ENCODE peak calls at places on chromosome 3, in five cellular contexts. C is H1, G is IMR-90, U is mesenchymal stem cell, D is neuronal stem cell. Y is an unnamed sample.

GRCh38 chr3:86563358-86563970 is 427.5 kb downstream of the VGLL3 start:
- DNase-seq in C (no peak), G (peak; percentile 47), U (peak; percentile 26), D (peak; percentile 38), Y (no peak)

GRCh38 chr3:160665784-160666526 is 11.0 kb upstream of the ARL14 start:
- DNase-seq in C (no peak), G (peak; percentile 91), U (peak; percentile 95), D (no peak), Y (no peak)

GRCh38 chr3:142857056-142857455 is 31.8 kb downstream of the PCOLCE2 start:
- DNase-seq in C (no peak), G (no peak), U (peak; percentile 16), D (no peak), Y (peak; percentile 76)

GRCh38 chr3:59559721-59560514 is 510.1 kb upstream of the CFAP20DC start:
- DNase-seq in C (no peak), G (peak; percentile 97), U (peak; percentile 98), D (no peak), Y (no peak)

GRCh38 chr3:72319202-72320095 is 528.8 kb downstream of the SHQ1 start:
- DNase-seq in C (no peak), G (peak; percentile 56), U (peak; percentile 67), D (no peak), Y (no peak)

GRCh38 chr3:193033381-193033780 is 115.7 kb upstream of the MB21D2 start:
- DNase-seq in C (no peak), G (no peak), U (no peak), D (no peak), Y (no peak)

GRCh38 chr3:66372681-66373350 is 128.0 kb downstream of the LRIG1 start:
- DNase-seq in C (peak; percentile 51), G (peak; percentile 20), U (no peak), D (no peak), Y (peak; percentile 84)

GRCh38 chr3:72127843-72128242 is 342.9 kb upstream of the PROK2 start:
- DNase-seq in C (no peak), G (peak; percentile 25), U (no peak), D (no peak), Y (no peak)

GRCh38 chr3:16770021-16770420 is 114.7 kb upstream of the PLCL2 start:
- DNase-seq in C (no peak), G (no peak), U (no peak), D (no peak), Y (no peak)

GRCh38 chr3:64179249-64179648 is 46.0 kb downstream of the PRICKLE2 start:
- DNase-seq in C (no peak), G (no peak), U (peak; percentile 52), D (no peak), Y (no peak)

GRCh38 chr3:126548556-126549466 is 9.9 kb downstream of the C3orf22 start:
- DNase-seq in C (no peak), G (no peak), U (no peak), D (no peak), Y (peak; percentile 51)

GRCh38 chr3:9036327-9037112 is 73.2 kb upstream of the RAD18 start:
- DNase-seq in C (no peak), G (peak; percentile 9), U (no peak), D (no peak), Y (no peak)

GRCh38 chr3:170054204-170054603 is 16.4 kb downstream of the GPR160 start:
- DNase-seq in C (no peak), G (no peak), U (peak; percentile 16), D (no peak), Y (no peak)

GRCh38 chr3:152760024-152760563 is 74.8 kb upstream of the P2RY1 start:
- DNase-seq in C (no peak), G (no peak), U (no peak), D (no peak), Y (no peak)

GRCh38 chr3:69014022-69014580 is 617 bp upstream of the EOGT start:
- DNase-seq in C (no peak), G (no peak), U (no peak), D (no peak), Y (no peak)

GRCh38 chr3:53828581-53828980 is 17.6 kb downstream of the CHDH start:
- DNase-seq in C (no peak), G (no peak), U (no peak), D (no peak), Y (no peak)

DNA sequence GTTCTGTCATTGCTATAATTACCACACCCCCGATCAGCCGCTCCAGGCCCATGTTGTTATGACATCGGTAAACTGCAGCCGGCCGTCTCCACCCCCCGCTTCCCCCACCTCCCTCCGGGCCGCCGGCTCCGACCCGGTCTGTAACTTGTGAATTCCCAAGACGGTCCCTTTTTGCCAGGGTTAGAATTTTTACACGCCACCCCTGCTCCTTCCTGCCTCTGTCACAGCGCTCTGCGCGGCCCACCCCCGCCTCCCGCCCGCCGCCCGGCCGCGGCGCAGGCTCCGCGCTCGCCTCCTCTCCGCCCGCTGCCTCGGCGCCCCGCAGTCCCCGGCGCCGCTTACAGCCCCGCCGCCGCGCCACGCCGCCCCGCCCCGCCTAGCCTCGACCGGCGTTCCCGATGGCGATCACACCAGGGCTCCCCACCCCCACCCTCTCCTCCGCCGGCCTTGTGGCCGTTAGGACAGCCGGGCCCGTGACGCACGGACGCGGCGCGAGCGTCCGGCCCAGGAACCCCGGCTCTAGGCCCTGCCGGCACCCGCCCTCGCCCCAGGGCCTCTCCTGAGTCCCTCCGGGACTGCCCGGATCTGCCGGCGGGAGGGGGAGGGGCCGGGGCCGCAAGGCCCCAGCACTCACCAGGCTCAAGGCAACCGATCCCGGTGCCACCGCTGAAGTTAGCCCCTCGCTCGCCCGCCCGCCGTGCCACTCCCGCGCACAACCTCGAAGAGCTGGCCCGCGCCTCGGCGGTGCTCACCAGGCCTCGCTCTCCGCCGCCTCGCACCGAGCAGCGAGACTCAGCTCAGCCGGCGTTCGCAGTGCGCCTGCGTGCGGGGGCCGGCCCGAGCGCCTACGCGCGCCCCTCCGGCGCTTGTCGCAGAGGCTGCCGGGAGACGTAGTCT is at the start of gene KPNA1:
- DNase-seq in C (no peak), G (peak; percentile 83), U (peak; percentile 90), D (peak; percentile 84), Y (peak; percentile 92)
- H2BK120ac ChIP-seq in C (no peak within 1 kb of the TSS), G (peak within 1 kb of the TSS; percentile 65), U (peak within 1 kb of the TSS; percentile 92), D (no peak within 1 kb of the TSS), Y (peak within 1 kb of the TSS; percentile 90)

GRCh38 chr3:45968706-45969105 is 25.4 kb downstream of the CXCR6 start:
- DNase-seq in C (no peak), G (peak; percentile 77), U (peak; percentile 59), D (no peak), Y (no peak)

GRCh38 chr3:45968149-45968548 is 24.9 kb downstream of the CXCR6 start:
- DNase-seq in C (no peak), G (no peak), U (no peak), D (no peak), Y (no peak)

GRCh38 chr3:45966969-45967640 is 23.8 kb downstream of the CXCR6 start:
- DNase-seq in C (no peak), G (no peak), U (no peak), D (no peak), Y (no peak)

GRCh38 chr3:45966371-45966780 is 23.1 kb downstream of the CXCR6 start:
- DNase-seq in C (no peak), G (no peak), U (no peak), D (no peak), Y (no peak)

DNA sequence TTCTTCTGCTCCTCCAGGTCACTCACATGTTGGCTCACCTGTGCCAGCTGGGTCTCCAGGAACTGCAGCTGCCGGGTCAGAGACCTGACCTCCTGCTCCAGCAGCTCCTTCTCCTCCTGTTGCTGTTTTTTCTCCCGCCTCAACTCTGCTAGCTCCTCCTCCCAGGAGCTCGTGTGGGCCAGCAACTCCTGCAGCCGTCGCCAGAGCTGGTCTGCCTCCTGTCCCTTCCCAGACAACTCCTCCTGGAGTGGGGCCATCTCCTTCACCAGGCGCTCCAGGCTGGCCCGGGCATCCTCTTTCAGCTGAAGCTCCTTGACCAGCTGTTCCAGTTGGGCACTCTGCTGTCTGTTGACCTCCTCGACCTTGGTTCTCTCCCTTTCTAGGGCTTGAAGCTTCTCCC is 24.5 kb downstream of the CXCR6 start:
- DNase-seq in C (no peak), G (no peak), U (no peak), D (no peak), Y (no peak)
- H2BK5ac ChIP-seq in C (no peak overlapping the region), G (no peak overlapping the region), U (no peak overlapping the region), D (no peak overlapping the region), Y (no peak overlapping the region)

DNA sequence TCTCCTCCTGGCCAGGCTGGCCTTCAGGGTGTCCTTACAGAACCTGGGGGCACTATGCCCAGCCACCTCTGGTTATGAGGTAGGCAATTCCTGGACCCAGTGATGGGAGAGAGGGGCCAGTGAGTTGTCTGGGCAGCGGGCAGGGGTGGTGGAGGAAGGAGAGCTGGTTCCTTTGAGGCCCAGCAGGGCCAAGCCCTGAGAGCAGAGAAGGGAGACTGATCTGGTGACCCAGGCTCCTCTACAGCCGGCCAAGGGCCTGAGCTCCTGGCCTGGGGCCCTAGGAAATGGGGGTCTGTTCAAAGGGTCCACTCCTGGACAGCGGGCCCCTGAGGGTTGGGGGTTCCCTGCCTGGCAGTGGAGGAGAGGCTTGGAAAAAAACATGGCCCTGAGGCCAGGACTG is 7.9 kb downstream of the SLC38A3 start:
- DNase-seq in C (no peak), G (no peak), U (no peak), D (no peak), Y (no peak)
- H2BK120ac ChIP-seq in C (no peak overlapping the region), G (no peak overlapping the region), U (no peak overlapping the region), D (peak overlapping the region; percentile 77), Y (no peak overlapping the region)

DNA sequence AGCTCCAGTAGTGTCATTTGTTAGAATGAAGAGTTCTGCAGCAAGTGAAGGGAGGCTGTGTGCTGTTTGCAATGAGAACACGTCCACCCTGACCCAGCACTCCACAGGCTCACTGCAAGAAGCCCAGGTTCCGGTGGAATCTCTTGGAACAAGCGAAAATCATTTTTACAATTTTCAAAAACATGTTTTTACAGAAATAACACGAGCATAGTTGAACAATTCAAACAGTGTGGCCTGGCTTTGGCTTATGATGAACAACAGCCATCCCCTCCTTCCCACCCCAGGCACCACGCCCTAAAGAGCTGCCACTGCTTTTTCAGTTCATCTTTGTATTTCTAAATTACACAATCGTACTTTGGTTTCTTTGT is 59.5 kb upstream of the KY start:
- DNase-seq in C (no peak), G (no peak), U (no peak), D (no peak), Y (no peak)
- H2BK5ac ChIP-seq in C (no peak overlapping the region), G (no peak overlapping the region), U (no peak overlapping the region), D (no peak overlapping the region), Y (no peak overlapping the region)

GRCh38 chr3:186901135-186901734 is 29.1 kb upstream of the ST6GAL1 start:
- DNase-seq in C (no peak), G (no peak), U (no peak), D (no peak), Y (no peak)
- H2BK120ac ChIP-seq in C (no peak overlapping the region), G (no peak overlapping the region), U (no peak overlapping the region), D (no peak overlapping the region), Y (no peak overlapping the region)

DNA sequence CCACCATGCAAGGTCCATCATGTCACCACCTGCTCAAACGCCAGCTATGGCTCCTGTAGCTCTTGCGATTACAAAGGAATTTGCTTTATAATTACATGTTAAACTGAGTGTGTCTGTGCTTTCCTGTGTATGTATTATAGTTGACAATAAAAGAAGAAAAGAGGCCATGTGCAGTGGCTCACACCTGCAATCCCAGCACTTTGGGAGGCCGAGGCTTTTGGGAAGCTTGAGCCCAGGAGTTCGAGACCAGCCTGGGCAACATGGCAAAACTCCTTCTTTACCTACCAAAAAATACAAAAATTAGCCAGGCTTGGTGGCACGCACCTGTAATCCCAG is 27.0 kb downstream of the ATRIP start:
- DNase-seq in C (no peak), G (no peak), U (no peak), D (no peak), Y (no peak)
- H2BK5ac ChIP-seq in C (peak overlapping the region; percentile 98), G (peak overlapping the region; percentile 73), U (no peak overlapping the region), D (no peak overlapping the region), Y (no peak overlapping the region)